ENCODE peak calls at places on chromosomes 3 and 15, in five cellular contexts. P is BJ, Z is stomach, R is heart left ventricle, U is neural progenitor cell. T is an unnamed sample.

GRCh38 chr3:82143661-82144405 is 382.4 kb upstream of the GBE1 start:
- DNase-seq in Z (no peak), P (no peak), R (no peak), U (no peak), T (no peak)

GRCh38 chr15:91552555-91552954 is 301.0 kb upstream of the SLCO3A1 start:
- DNase-seq in U (no peak), R (no peak), Z (no peak), P (no peak), T (no peak)

GRCh38 chr3:185152433-185153169 is at the start of gene C3orf70:
- DNase-seq in R (peak; percentile 71), Z (peak; percentile 60), U (peak; percentile 79), P (peak; percentile 4), T (no peak)

GRCh38 chr3:72634128-72634527 is 214.1 kb downstream of the SHQ1 start:
- DNase-seq in U (no peak), Z (no peak), R (no peak), P (no peak), T (no peak)

GRCh38 chr3:10822708-10823515 is 6.9 kb downstream of the SLC6A11 start:
- DNase-seq in R (no peak), Z (no peak), P (no peak), U (no peak), T (no peak)

GRCh38 chr3:60188803-60189202 is 1062.4 kb downstream of the FHIT start:
- DNase-seq in R (no peak), U (no peak), P (no peak), Z (no peak), T (no peak)

GRCh38 chr3:23648326-23648964 is 157.3 kb upstream of the UBE2E1 start:
- DNase-seq in Z (no peak), P (no peak), U (peak; percentile 66), R (no peak), T (no peak)

GRCh38 chr3:12840591-12841084 is 727 bp downstream of the RPL32 start:
- DNase-seq in R (no peak), Z (no peak), U (no peak), P (no peak), T (no peak)

GRCh38 chr3:50412355-50412754 is 53.0 kb upstream of the TMEM115 start:
- DNase-seq in U (no peak), Z (no peak), R (no peak), P (no peak), T (no peak)

GRCh38 chr15:27042646-27043045 is 71.7 kb downstream of the GABRG3 start:
- DNase-seq in Z (no peak), P (no peak), U (no peak), R (no peak), T (no peak)

GRCh38 chr15:27855137-27855536 is 244.0 kb downstream of the OCA2 start:
- DNase-seq in U (no peak), Z (no peak), P (no peak), R (no peak), T (no peak)

GRCh38 chr3:152320201-152320617 is 51.5 kb downstream of the MBNL1 start:
- DNase-seq in Z (no peak), R (no peak), P (no peak), U (no peak), T (no peak)

GRCh38 chr15:74664028-74664616 is 31.7 kb downstream of the EDC3 start:
- DNase-seq in U (no peak), P (no peak), Z (peak; percentile 80), R (no peak), T (no peak)

GRCh38 chr3:1092061-1092460 is 763 bp upstream of the CNTN6 start:
- DNase-seq in Z (no peak), R (no peak), U (no peak), P (no peak), T (no peak)

GRCh38 chr15:101657968-101658784 is 6.0 kb upstream of the TM2D3 start:
- DNase-seq in Z (no peak), P (no peak), U (no peak), R (peak; percentile 61), T (no peak)

GRCh38 chr15:92087211-92087610 is 233.7 kb downstream of the SLCO3A1 start:
- DNase-seq in P (no peak), Z (no peak), R (no peak), U (no peak), T (no peak)

GRCh38 chr15:62569460-62570404 is 404.6 kb upstream of the C2CD4B start:
- DNase-seq in Z (peak; percentile 92), U (no peak), P (peak; percentile 79), R (peak; percentile 42), T (peak; percentile 84)

GRCh38 chr3:18648868-18649450 is 223.8 kb upstream of the SATB1 start:
- DNase-seq in Z (no peak), U (no peak), R (no peak), P (no peak), T (no peak)

GRCh38 chr3:63980830-63981498 is 42.3 kb downstream of the PSMD6 start:
- DNase-seq in R (no peak), U (no peak), Z (no peak), P (no peak), T (no peak)

GRCh38 chr3:99339222-99339621 is 299.2 kb upstream of the COL8A1 start:
- DNase-seq in U (no peak), P (no peak), Z (no peak), R (no peak), T (no peak)

GRCh38 chr3:193775421-193776077 is 182.5 kb downstream of the OPA1 start:
- DNase-seq in R (no peak), P (no peak), Z (no peak), U (peak; percentile 67), T (no peak)

GRCh38 chr15:40054056-40054745 is 15.2 kb upstream of the SRP14 start:
- DNase-seq in U (no peak), Z (no peak), R (no peak), P (no peak), T (no peak)

GRCh38 chr3:151903501-151903991 is 30.1 kb downstream of the SUCNR1 start:
- DNase-seq in U (no peak), P (no peak), R (no peak), Z (no peak), T (no peak)

DNA sequence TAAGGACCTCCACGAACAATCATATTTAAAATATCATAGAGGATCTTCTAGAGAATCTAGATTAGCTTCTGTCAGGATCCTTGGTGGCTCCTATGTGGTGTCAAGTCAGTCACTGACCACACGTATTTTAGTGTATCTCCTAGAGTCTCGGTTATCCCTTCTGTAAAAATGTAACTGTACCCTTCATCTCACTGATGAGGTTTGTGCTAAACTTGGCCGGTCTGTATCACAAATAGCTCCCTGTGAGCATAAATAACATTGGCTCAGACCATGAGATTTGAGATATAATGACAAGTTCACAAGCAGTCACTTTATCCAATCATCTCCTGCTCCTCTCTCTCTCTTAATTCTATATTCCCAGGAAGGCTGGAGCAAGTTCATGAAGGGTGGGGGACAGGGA is 93.6 kb upstream of the ARL6 start:
- DNase-seq in U (no peak), R (no peak), P (no peak), Z (no peak), T (no peak)
- H3K4me3 ChIP-seq in U (no peak overlapping the region), R (no peak overlapping the region), P (no peak overlapping the region), Z (no peak overlapping the region), T (no peak overlapping the region)

GRCh38 chr3:49027634-49028033 is 1.6 kb downstream of the IMPDH2 start:
- DNase-seq in P (no peak), R (no peak), Z (no peak), U (no peak), T (no peak)

GRCh38 chr3:49029563-49029884 is 326 bp upstream of the IMPDH2 start:
- DNase-seq in R (no peak), P (no peak), U (no peak), Z (no peak), T (no peak)

GRCh38 chr3:49030331-49030730 is 1.1 kb upstream of the IMPDH2 start:
- DNase-seq in U (no peak), P (no peak), Z (no peak), R (no peak), T (no peak)

GRCh38 chr3:49028298-49028672 is 913 bp downstream of the IMPDH2 start:
- DNase-seq in R (no peak), P (no peak), Z (no peak), U (no peak), T (no peak)

DNA sequence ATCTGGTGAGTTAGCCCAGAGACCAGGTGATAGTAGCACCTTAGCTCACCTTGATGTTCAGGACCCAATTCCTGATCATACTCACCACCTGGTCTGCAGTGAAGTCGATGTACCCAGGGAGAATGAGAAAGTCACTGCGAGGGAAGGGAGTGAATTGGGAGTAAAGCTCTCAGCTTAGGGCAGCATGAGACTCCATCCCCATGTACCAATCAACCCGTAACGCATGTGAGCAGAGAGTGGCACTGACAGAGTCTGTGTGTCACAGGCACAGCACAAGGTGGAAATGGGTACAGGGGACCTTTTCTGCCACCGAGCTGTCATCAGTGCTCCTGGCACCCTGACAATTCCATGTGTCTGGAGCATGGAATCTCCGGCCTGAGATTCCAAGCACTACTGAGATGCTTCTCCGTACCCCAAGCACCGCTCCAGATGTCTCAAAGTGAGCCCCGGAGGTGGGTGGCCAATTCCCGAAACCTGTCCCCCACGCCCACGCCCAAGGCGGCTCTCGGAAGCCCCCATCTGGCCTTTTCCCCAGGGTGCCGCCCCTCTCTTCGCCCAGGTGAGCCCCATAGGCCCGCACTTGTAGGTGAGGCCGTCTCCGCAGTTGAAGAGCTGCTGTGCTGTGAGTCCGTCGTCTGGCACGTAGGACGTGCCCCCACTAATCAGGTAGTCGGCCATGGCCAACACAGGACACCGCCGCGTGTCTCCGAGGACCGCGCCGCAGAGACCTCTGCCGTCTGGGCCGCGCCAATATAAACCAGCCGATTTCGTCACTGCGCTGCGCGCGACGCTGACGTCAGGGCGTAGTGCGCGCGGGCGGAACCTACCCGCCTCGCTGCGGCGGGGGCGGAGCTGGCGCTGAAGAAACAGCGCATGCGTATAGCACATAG is at the start of gene IMPDH2:
- DNase-seq in Z (peak; percentile 96), R (peak; percentile 94), P (peak; percentile 75), U (peak; percentile 98), T (no peak)
- TF ChIP-seq CTCF in Z (no peak), R (no peak), P (peak; percentile 12), U (peak; percentile 23), T (peak; percentile 14)

GRCh38 chr15:41893422-41894250 is at the start of gene SPTBN5:
- DNase-seq in R (no peak), P (no peak), U (no peak), Z (no peak), T (no peak)

GRCh38 chr15:41894251-41894790 is 468 bp upstream of the SPTBN5 start:
- DNase-seq in U (no peak), R (no peak), Z (no peak), P (no peak), T (no peak)

GRCh38 chr15:41895957-41896356 is 2.1 kb upstream of the SPTBN5 start:
- DNase-seq in R (no peak), P (no peak), Z (no peak), U (no peak), T (no peak)

GRCh38 chr15:41895491-41895890 is 1.6 kb upstream of the SPTBN5 start:
- DNase-seq in U (no peak), Z (no peak), P (no peak), R (no peak), T (no peak)

GRCh38 chr15:41894791-41895463 is 1.1 kb upstream of the SPTBN5 start:
- DNase-seq in Z (peak; percentile 68), P (peak; percentile 13), U (no peak), R (peak; percentile 83), T (no peak)
- H3K4me3 ChIP-seq in Z (peak overlapping the region; percentile 18), P (no peak overlapping the region), U (no peak overlapping the region), R (peak overlapping the region; percentile 20), T (peak overlapping the region; percentile 8)

DNA sequence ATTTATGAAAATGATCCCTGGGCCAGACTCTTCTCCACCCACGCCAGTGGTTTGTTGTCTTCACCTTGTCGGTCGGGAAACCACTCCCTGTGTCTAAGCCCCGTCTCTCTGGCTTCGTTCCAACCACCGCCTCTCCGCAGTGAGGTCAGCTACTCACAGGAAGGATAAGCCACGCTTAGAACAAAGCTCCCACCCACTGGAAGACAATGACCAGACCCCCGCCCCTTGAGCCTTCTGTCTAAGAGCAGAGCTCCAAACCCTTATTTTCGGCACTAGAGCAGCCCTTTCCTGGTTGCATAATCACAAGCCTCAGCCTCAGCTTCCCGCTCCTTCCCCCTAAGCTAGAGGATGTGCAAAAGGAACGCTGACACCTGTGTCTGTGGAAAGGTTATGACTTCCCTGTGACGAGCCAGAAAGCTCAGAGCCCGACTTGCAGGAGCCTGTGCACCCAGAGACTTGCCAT is 114.9 kb upstream of the MEF2A start:
- DNase-seq in U (peak; percentile 40), P (no peak), R (peak; percentile 89), Z (peak; percentile 46), T (no peak)
- TF ChIP-seq CTCF in U (no peak), P (no peak), R (no peak), Z (no peak), T (no peak)

T was measured in AG04449.